ENCODE peak calls at places on chromosomes 5 and 9, in six cellular contexts. C, R, O, E, L and Q are unnamed samples.

GRCh38 chr5:16726538-16726946 is 109.7 kb upstream of the RETREG1 start:
- DNase-seq in O (no peak), C (peak; percentile 28), R (no peak), E (no peak), L (no peak), Q (no peak)

GRCh38 chr5:173315495-173316352 is 12.5 kb downstream of the STC2 start:
- DNase-seq in O (no peak), E (peak; percentile 93), R (no peak), C (peak; percentile 91), L (no peak), Q (peak; percentile 95)

GRCh38 chr5:132830436-132831094 is at the start of gene SHROOM1:
- DNase-seq in R (no peak), E (peak; percentile 67), C (peak; percentile 27), L (peak; percentile 83), O (peak; percentile 66), Q (peak; percentile 50)

GRCh38 chr5:151227918-151228447 is 4.1 kb upstream of the CCDC69 start:
- DNase-seq in E (peak; percentile 69), R (no peak), L (no peak), O (no peak), C (no peak), Q (no peak)

GRCh38 chr5:127910307-127910956 is 173.1 kb upstream of the SLC12A2 start:
- DNase-seq in R (no peak), E (no peak), O (no peak), C (no peak), L (no peak), Q (no peak)

GRCh38 chr5:102843997-102844396 is 88.9 kb downstream of the PAM start:
- DNase-seq in O (no peak), C (peak; percentile 79), E (peak; percentile 12), R (no peak), L (no peak), Q (no peak)

GRCh38 chr9:81851340-81851739 is 76.9 kb upstream of the SPATA31D4 start:
- DNase-seq in L (no peak), R (no peak), C (no peak), O (no peak), E (no peak), Q (no peak)

GRCh38 chr9:111074395-111074794 is 36.1 kb upstream of the LPAR1 start:
- DNase-seq in R (no peak), L (no peak), E (no peak), O (no peak), C (no peak), Q (no peak)

GRCh38 chr9:111743275-111743674 is 51.5 kb downstream of the SHOC1 start:
- DNase-seq in R (no peak), C (peak; percentile 86), L (no peak), O (no peak), E (peak; percentile 58), Q (peak; percentile 65)

GRCh38 chr5:74035521-74035937 is 409.5 kb downstream of the ARHGEF28 start:
- DNase-seq in C (peak; percentile 69), R (no peak), E (peak; percentile 31), O (peak; percentile 46), L (no peak), Q (peak; percentile 69)

GRCh38 chr5:10702040-10702629 is 58.9 kb downstream of the DAP start:
- DNase-seq in C (peak; percentile 98), L (no peak), R (no peak), E (peak; percentile 92), O (no peak), Q (peak; percentile 98)

GRCh38 chr9:38232895-38233294 is 159.6 kb upstream of the ALDH1B1 start:
- DNase-seq in E (no peak), C (no peak), O (no peak), L (no peak), R (no peak), Q (no peak)

GRCh38 chr9:105725370-105725769 is 31.0 kb downstream of the TMEM38B start:
- DNase-seq in E (no peak), R (no peak), L (no peak), C (no peak), O (no peak), Q (no peak)

GRCh38 chr5:69113851-69114250 is 20.0 kb downstream of the SLC30A5 start:
- DNase-seq in R (no peak), E (no peak), L (no peak), O (no peak), C (no peak), Q (no peak)

GRCh38 chr9:121053544-121053943 is 3.5 kb upstream of the C5 start:
- DNase-seq in O (no peak), C (no peak), L (no peak), R (no peak), E (no peak), Q (no peak)

GRCh38 chr9:130522233-130522808 is 57.1 kb upstream of the FUBP3 start:
- DNase-seq in R (no peak), E (no peak), C (no peak), O (peak; percentile 89), L (peak; percentile 74), Q (peak; percentile 19)

GRCh38 chr5:40238066-40238745 is 441.5 kb upstream of the PTGER4 start:
- DNase-seq in C (no peak), O (no peak), R (no peak), E (no peak), L (no peak), Q (no peak)

GRCh38 chr5:160959804-160960203 is 107.8 kb upstream of the ATP10B start:
- DNase-seq in L (no peak), O (no peak), E (peak; percentile 46), C (no peak), R (no peak), Q (no peak)

GRCh38 chr9:68898781-68899439 is 115.0 kb downstream of the PRKACG start:
- DNase-seq in R (no peak), C (no peak), E (no peak), L (no peak), O (no peak), Q (no peak)

GRCh38 chr9:16705121-16705604 is 165.3 kb downstream of the BNC2 start:
- DNase-seq in O (peak; percentile 75), R (peak; percentile 67), E (peak; percentile 54), L (peak; percentile 67), C (peak; percentile 97), Q (peak; percentile 96)

GRCh38 chr5:138948391-138949222 is 73.5 kb upstream of the LRRTM2 start:
- DNase-seq in C (no peak), R (no peak), O (no peak), L (no peak), E (no peak), Q (no peak)

GRCh38 chr9:1460143-1460769 is 410.1 kb downstream of the DMRT2 start:
- DNase-seq in C (no peak), L (no peak), E (peak; percentile 57), R (no peak), O (no peak), Q (no peak)

GRCh38 chr9:76537150-76537646 is 78.2 kb downstream of the GCNT1 start:
- DNase-seq in E (no peak), O (no peak), C (no peak), L (no peak), R (no peak), Q (no peak)

GRCh38 chr5:116575635-116576042 is 1.0 kb upstream of the SEMA6A start:
- DNase-seq in R (peak; percentile 53), E (no peak), O (peak; percentile 64), C (no peak), L (peak; percentile 73), Q (no peak)

DNA sequence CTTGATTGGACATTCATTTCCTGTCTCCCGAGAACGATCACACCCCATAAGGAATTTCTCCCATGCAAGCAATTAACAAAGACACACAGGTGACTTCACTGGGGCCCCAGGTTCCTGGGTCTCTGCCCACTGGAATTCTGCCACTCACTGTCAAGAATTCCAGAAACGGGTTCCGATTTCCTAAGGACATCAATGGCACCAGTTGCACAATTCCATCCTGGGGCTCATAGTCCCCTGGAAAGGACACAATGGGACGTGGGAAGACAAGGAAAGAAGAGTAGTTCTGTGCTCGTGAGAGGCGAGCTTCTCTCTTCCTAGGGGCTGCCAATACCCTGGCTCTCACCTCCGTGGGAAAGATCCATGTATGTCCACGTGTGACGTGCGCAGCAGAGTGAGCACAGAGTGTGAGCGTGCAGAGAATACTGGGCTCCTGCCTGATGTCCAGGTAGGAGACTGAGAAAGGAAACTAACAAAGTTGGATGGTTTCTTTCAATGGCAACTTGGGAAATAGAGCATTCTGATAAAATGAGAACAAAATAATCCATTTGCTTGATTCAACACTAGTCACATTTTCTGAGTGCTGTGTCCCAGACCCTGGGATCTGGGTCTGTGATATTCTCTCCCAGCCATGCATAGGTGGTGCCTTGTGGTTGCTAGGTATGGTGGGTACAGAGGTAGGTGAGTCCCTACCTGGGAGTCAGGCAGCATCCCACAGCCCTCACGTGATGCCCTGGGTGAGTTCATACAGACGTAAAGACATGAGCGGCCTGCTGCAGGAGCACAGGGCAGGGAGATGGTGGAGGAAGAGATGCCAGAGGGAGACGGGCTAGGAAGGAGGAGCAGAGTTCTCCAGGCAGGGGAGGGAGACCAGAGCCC is 159.8 kb downstream of the COL23A1 start:
- DNase-seq in R (no peak), L (peak; percentile 28), O (no peak), E (no peak), C (no peak), Q (no peak)
- H2AFZ ChIP-seq in R (no peak overlapping the region), L (no peak overlapping the region), O (no peak overlapping the region), E (no peak overlapping the region), C (no peak overlapping the region), Q (no peak overlapping the region)

GRCh38 chr9:8863064-8863463 is 1063.5 kb upstream of the DMAC1 start:
- DNase-seq in C (no peak), R (no peak), O (no peak), E (no peak), L (no peak), Q (no peak)
- H2BK120ac ChIP-seq in C (no peak overlapping the region), R (no peak overlapping the region), O (no peak overlapping the region), E (no peak overlapping the region), L (no peak overlapping the region), Q (no peak overlapping the region)

GRCh38 chr9:79694208-79694607 is 122.4 kb downstream of the TLE4 start:
- DNase-seq in R (no peak), E (peak; percentile 64), O (no peak), C (no peak), L (no peak), Q (no peak)

GRCh38 chr9:79693750-79694149 is 122.0 kb downstream of the TLE4 start:
- DNase-seq in L (no peak), C (no peak), E (no peak), R (no peak), O (no peak), Q (no peak)

GRCh38 chr9:79689576-79689975 is 117.8 kb downstream of the TLE4 start:
- DNase-seq in R (no peak), C (no peak), E (no peak), O (no peak), L (no peak), Q (no peak)

GRCh38 chr9:79692857-79693571 is 121.2 kb downstream of the TLE4 start:
- DNase-seq in R (no peak), O (no peak), E (no peak), C (peak; percentile 33), L (no peak), Q (no peak)

GRCh38 chr9:79691496-79691895 is 119.7 kb downstream of the TLE4 start:
- DNase-seq in L (no peak), C (no peak), O (no peak), R (no peak), E (no peak), Q (no peak)
- H3K4me1 ChIP-seq in L (peaks cover 7% of the 10 kb centered on the region), C (peaks cover 12% of the 10 kb centered on the region), O (peaks cover 10% of the 10 kb centered on the region), R (peaks cover 38% of the 10 kb centered on the region), E (peaks cover 31% of the 10 kb centered on the region), Q (peaks cover 15% of the 10 kb centered on the region)

DNA sequence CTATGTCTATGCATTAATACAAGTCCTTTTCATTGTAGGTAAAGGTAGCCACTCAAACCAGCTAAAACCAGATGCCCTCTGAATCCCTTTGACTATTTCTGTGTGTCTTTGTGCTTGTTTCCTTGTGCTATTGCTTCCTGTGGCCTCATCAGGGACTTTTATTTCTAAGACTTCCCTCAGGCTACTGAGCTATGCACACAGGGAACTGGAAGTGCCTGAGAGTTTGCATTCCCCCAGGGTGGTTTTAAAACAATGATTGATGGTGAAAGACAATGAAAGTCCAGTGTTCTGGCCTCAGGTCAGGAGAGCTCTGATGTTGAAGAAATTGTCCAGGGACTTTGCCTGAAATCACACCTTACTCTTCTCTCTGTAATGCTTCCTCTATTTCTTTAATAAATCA is 158.0 kb upstream of the NREP start:
- DNase-seq in R (no peak), L (no peak), E (peak; percentile 62), O (no peak), C (no peak), Q (no peak)
- H2AFZ ChIP-seq in R (peak overlapping the region; percentile 10), L (peak overlapping the region; percentile 74), E (no peak overlapping the region), O (no peak overlapping the region), C (no peak overlapping the region), Q (no peak overlapping the region)